ENCODE peak calls at places on chromosomes 16 and 17, in four cellular contexts. R, M, P and H are unnamed samples.

GRCh38 chr16:69565611-69566436 is at the start of gene NFAT5:
- DNase-seq in P (peak; percentile 95), M (peak; percentile 95), R (peak; percentile 82), H (peak; percentile 86)

GRCh38 chr17:29778936-29779811 is 150.9 kb downstream of the SSH2 start:
- DNase-seq in M (peak; percentile 76), P (peak; percentile 85), R (peak; percentile 56), H (no peak)

GRCh38 chr17:46033392-46033791 is 34.3 kb downstream of the STH start:
- DNase-seq in P (no peak), M (no peak), R (no peak), H (no peak)

GRCh38 chr17:50270430-50271172 is 3.7 kb upstream of the TMEM92 start:
- DNase-seq in P (peak; percentile 72), R (no peak), M (no peak), H (peak; percentile 56)

GRCh38 chr16:54882556-54882955 is 48.1 kb upstream of the IRX5 start:
- DNase-seq in M (no peak), P (no peak), R (no peak), H (no peak)

GRCh38 chr16:25269879-25270278 is 12.2 kb upstream of the ZKSCAN2 start:
- DNase-seq in M (no peak), R (no peak), P (no peak), H (no peak)

GRCh38 chr17:70420876-70421445 is 251.6 kb downstream of the KCNJ2 start:
- DNase-seq in P (no peak), M (no peak), R (no peak), H (no peak)

GRCh38 chr17:80633197-80633596 is 88.6 kb downstream of the RPTOR start:
- DNase-seq in P (no peak), R (no peak), M (no peak), H (no peak)

GRCh38 chr16:70715113-70715711 is 29.4 kb upstream of the MTSS2 start:
- DNase-seq in P (peak; percentile 96), M (no peak), R (peak; percentile 98), H (peak; percentile 100)

GRCh38 chr17:45235071-45236001 is 13.7 kb downstream of the FMNL1 start:
- DNase-seq in M (peak; percentile 76), R (peak; percentile 85), P (peak; percentile 87), H (no peak)

GRCh38 chr17:37841232-37841631 is 83.0 kb upstream of the TBC1D3K start:
- DNase-seq in M (no peak), P (no peak), R (no peak), H (no peak)

GRCh38 chr17:60047590-60047989 is 31.1 kb downstream of the HEATR6 start:
- DNase-seq in P (no peak), R (no peak), M (no peak), H (no peak)
- H3K36me3 ChIP-seq in P (peaks cover 92% of the 10 kb centered on the region), R (peaks cover 72% of the 10 kb centered on the region), M (peaks cover 24% of the 10 kb centered on the region), H (peaks cover 92% of the 10 kb centered on the region)

DNA sequence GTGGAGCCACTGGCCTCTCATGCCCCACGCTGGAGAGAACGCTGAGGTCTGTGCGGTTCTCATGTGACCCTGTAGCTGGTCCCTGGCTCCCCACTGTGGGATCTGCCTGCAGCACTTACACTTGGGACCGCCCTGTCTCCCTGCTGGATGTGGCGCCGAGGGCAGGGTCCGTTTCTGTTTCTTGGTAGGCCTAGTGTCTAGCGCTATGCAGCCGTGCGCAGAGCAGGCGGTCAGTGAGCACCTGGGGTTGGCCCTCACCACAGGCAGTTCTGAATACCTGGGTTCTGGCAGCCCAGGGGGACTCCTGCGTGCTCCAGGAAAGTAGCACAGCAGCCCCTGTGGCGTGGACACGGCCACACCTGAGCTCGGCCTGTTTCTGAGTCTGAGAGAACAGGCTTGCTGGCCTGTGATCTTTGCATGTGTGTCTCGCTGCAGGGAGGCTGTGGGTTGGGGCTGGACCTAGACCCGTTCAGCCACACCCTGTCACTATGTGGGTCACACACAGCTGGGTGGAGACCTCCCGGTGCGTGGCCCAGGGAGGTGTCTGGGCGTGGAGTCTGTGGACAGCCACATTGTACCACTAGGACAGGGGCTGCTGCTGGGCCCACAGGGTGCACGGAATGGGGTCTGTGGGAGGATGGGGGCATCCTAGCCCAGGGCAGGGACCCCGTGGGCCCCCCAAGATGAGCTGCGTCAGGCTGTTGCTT is 2.8 kb downstream of the CAPN15 start:
- DNase-seq in R (no peak), M (no peak), P (no peak), H (no peak)
- H3K4me3 ChIP-seq in R (no peak overlapping the region), M (no peak overlapping the region), P (peak overlapping the region; percentile 94), H (no peak overlapping the region)

GRCh38 chr16:20515580-20516179 is 60.5 kb downstream of the ACSM2B start:
- DNase-seq in M (no peak), R (no peak), P (no peak), H (no peak)

GRCh38 chr16:20520103-20520502 is 56.1 kb downstream of the ACSM2B start:
- DNase-seq in M (no peak), R (no peak), P (no peak), H (no peak)

GRCh38 chr16:20519231-20519630 is 56.9 kb downstream of the ACSM2B start:
- DNase-seq in R (no peak), P (no peak), M (no peak), H (no peak)

GRCh38 chr16:20517149-20517548 is 59.0 kb downstream of the ACSM2B start:
- DNase-seq in M (no peak), R (no peak), P (no peak), H (no peak)
- H3K9me3 ChIP-seq in M (no peaks in the 10 kb centered on the region), R (no peaks in the 10 kb centered on the region), P (peaks cover 4% of the 10 kb centered on the region), H (no peaks in the 10 kb centered on the region)

GRCh38 chr16:84496991-84497390 is 7.5 kb downstream of the MEAK7 start:
- DNase-seq in M (no peak), R (no peak), P (no peak), H (peak; percentile 21)
- H3K36me3 ChIP-seq in M (peaks cover 17% of the 10 kb centered on the region), R (peaks cover 50% of the 10 kb centered on the region), P (peaks cover 55% of the 10 kb centered on the region), H (peaks cover 93% of the 10 kb centered on the region)

GRCh38 chr17:39027440-39028035 is 60.3 kb upstream of the FBXO47 start:
- DNase-seq in R (no peak), P (peak; percentile 7), M (no peak), H (no peak)
- H3K4me3 ChIP-seq in R (peak overlapping the region; percentile 64), P (peak overlapping the region; percentile 72), M (peak overlapping the region; percentile 14), H (peak overlapping the region; percentile 29)

DNA sequence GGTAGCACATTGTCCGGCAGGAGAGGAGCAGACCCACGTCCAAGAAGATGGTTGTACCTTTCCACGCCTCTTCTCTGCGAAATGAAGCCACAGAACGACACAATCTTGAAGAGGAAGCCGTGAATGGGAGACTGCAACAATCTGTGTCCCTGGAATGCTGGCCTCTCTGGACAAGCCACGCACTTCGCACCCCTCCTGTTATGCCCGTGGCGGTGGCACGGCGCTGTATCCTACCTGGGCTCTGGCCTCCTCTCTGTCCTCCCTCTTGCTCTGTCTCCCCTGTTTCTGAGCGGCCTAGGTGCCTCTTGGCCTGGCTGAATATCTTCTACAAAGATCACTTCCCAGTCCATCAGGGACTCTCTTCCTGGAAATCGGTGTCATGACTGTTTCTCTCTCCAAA is 717.8 kb downstream of the KCNJ18 start:
- DNase-seq in M (no peak), R (no peak), P (no peak), H (no peak)
- H3K9me3 ChIP-seq in M (no peaks in the 10 kb centered on the region), R (peaks cover 16% of the 10 kb centered on the region), P (no peaks in the 10 kb centered on the region), H (no peaks in the 10 kb centered on the region)

DNA sequence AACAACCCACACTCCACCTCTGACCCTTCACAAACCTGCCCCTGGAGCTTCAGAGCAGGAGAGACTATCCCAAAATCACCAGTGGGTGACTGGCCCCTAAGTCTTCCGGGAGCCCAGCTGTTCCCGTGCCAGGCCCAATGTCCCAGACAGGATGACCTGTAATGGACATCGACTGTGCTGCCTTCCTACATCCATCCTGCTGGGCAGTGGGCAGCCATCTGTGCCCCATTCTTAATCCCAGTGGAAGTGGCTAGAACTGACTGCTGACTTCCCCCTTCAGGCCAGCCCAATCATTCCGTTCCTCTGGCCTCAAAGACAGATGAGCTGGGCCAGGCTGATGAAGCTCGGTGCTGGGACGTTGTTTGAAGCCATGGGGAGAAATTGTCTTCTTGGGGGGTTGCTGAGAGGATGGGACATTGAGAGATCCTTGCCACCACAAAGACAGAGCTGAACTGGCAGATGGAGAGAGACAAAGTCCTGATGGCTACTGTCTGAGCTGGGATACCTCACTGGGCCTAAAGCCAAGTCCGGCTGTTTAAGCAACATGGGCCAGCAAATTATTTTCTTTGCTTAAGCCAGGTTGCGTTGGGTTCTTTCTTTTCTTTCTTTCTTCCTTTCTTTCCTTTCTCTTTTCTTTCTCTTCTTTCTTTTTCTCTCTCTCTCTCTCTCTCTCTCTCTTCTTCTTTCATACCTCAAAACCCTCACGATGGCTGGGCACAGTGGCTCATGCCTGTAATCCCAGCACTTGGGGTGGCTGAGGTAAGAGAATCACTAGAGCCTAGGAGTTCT is 17.9 kb upstream of the ALOX15B start:
- DNase-seq in P (no peak), M (no peak), R (no peak), H (no peak)
- H3K36me3 ChIP-seq in P (no peaks in the 10 kb centered on the region), M (no peaks in the 10 kb centered on the region), R (no peaks in the 10 kb centered on the region), H (no peaks in the 10 kb centered on the region)

DNA sequence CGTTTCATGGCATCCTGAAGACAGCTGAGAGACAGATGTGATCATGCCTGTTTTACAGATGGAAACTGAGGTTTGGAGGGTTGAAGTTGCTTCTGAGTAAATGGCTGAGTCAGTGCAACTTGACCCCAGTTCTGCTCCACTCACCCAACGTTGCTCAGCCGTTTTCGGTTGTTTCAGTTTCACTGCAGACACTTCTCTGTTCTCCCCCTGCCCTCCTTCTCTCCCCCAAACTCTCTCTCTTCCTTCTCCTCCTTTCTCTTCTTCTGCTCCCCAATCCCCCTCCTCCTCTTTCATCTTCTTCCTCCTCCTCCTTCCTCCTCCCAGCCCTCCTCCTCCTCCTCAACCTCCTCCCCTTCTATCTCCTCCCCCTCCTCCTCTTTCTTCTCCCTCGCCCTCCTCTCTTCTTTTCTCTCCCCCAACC is 9.4 kb upstream of the CEP20 start:
- DNase-seq in P (peak; percentile 63), M (no peak), R (peak; percentile 38), H (no peak)
- H3K4me3 ChIP-seq in P (no peak overlapping the region), M (no peak overlapping the region), R (peak overlapping the region; percentile 49), H (no peak overlapping the region)

GRCh38 chr17:61698244-61698643 is 107.2 kb upstream of the NACA2 start:
- DNase-seq in R (no peak), P (no peak), M (no peak), H (no peak)
- H3K9me3 ChIP-seq in R (peaks cover 15% of the 10 kb centered on the region), P (peaks cover 32% of the 10 kb centered on the region), M (peaks cover 18% of the 10 kb centered on the region), H (peaks cover 7% of the 10 kb centered on the region)